ENCODE peak calls at places on chromosomes 2 and 18, in seven cellular contexts. G is kidney, K is neuronal stem cell, P is astrocyte, J is WERI-Rb-1, I is cardiac muscle cell, U is psoas muscle. W is an unnamed sample.
A peak's percentile ranks its signal among the peaks of the same experiment; 100 is the strongest.

GRCh38 chr2:60290534-60290933 is 262.9 kb downstream of the BCL11A start:
- DNase-seq in G (no peak), I (no peak), K (no peak), J (no peak), U (no peak), P (no peak), W (no peak)

GRCh38 chr2:70468898-70469297 is 84.7 kb downstream of the TGFA start:
- DNase-seq in K (no peak), G (no peak), I (no peak), U (no peak), P (no peak), J (no peak), W (no peak)

GRCh38 chr2:148052687-148053086 is 31.8 kb downstream of the MBD5 start:
- DNase-seq in I (no peak), U (no peak), K (no peak), J (no peak), P (no peak), G (no peak), W (no peak)

GRCh38 chr2:69097908-69098655 is 85.1 kb downstream of the ANTXR1 start:
- DNase-seq in P (peak; percentile 46), J (no peak), K (no peak), U (no peak), G (no peak), I (peak; percentile 35), W (no peak)

GRCh38 chr18:49851624-49852023 is 38.3 kb upstream of the ACAA2 start:
- DNase-seq in J (no peak), P (no peak), I (no peak), K (no peak), G (no peak), U (no peak), W (no peak)

GRCh38 chr2:119617455-119617854 is 61.5 kb upstream of the TMEM177 start:
- DNase-seq in K (no peak), U (no peak), P (no peak), I (no peak), J (no peak), G (no peak), W (no peak)

GRCh38 chr2:189426886-189427285 is 14.4 kb upstream of the WDR75 start:
- DNase-seq in I (no peak), G (no peak), K (no peak), J (no peak), U (no peak), P (no peak), W (no peak)

GRCh38 chr2:232315049-232315922 is 63.3 kb upstream of the ALPP start:
- DNase-seq in G (peak; percentile 81), I (peak; percentile 87), P (peak; percentile 76), K (no peak), J (no peak), U (peak; percentile 87), W (no peak)

GRCh38 chr18:35153609-35154273 is 87.1 kb upstream of the ZNF397 start:
- DNase-seq in J (no peak), G (no peak), P (no peak), I (no peak), U (no peak), K (no peak), W (no peak)

GRCh38 chr18:42182728-42183700 is 228.0 kb downstream of the PIK3C3 start:
- DNase-seq in G (no peak), I (peak; percentile 9), K (no peak), U (no peak), P (peak; percentile 80), J (no peak), W (no peak)

GRCh38 chr2:106192752-106193490 is 1.2 kb downstream of the UXS1 start:
- DNase-seq in G (peak; percentile 73), P (peak; percentile 76), K (no peak), J (peak; percentile 32), I (peak; percentile 92), U (no peak), W (no peak)

GRCh38 chr2:173972165-173972564 is 7.0 kb upstream of the SP3 start:
- DNase-seq in P (no peak), J (no peak), I (no peak), K (no peak), G (no peak), U (no peak), W (no peak)

GRCh38 chr18:63236990-63237389 is 82.6 kb downstream of the BCL2 start:
- DNase-seq in I (no peak), J (no peak), P (no peak), K (no peak), G (peak; percentile 75), U (peak; percentile 73), W (no peak)

GRCh38 chr2:227606476-227606875 is 7.8 kb downstream of the SCYGR2 start:
- DNase-seq in K (no peak), J (no peak), P (no peak), G (no peak), I (peak; percentile 65), U (no peak), W (no peak)

GRCh38 chr2:238714038-238714528 is 133.8 kb upstream of the TWIST2 start:
- DNase-seq in I (peak; percentile 29), P (no peak), K (no peak), J (no peak), G (no peak), U (no peak), W (no peak)

GRCh38 chr2:65436169-65436824 is 3.9 kb upstream of the SPRED2 start:
- DNase-seq in P (peak; percentile 90), I (peak; percentile 98), U (peak; percentile 98), G (peak; percentile 97), J (peak; percentile 82), K (peak; percentile 73), W (peak; percentile 88)

GRCh38 chr2:65436825-65437221 is 4.4 kb upstream of the SPRED2 start:
- DNase-seq in U (no peak), I (no peak), P (no peak), K (no peak), G (no peak), J (peak; percentile 28), W (peak; percentile 64)

GRCh38 chr2:65435625-65436168 is 3.3 kb upstream of the SPRED2 start:
- DNase-seq in G (peak; percentile 96), J (peak; percentile 90), U (peak; percentile 95), K (peak; percentile 84), I (peak; percentile 93), P (peak; percentile 84), W (peak; percentile 91)

GRCh38 chr2:65438137-65438899 is 5.9 kb upstream of the SPRED2 start:
- DNase-seq in P (no peak), G (no peak), I (no peak), K (peak; percentile 81), J (no peak), U (no peak), W (no peak)

GRCh38 chr2:65437392-65438135 is 5.2 kb upstream of the SPRED2 start:
- DNase-seq in P (no peak), I (no peak), U (no peak), J (no peak), K (peak; percentile 84), G (no peak), W (no peak)
- H3K36me3 ChIP-seq in P (no peaks in the 10 kb centered on the region), I (no peaks in the 10 kb centered on the region), U (no peaks in the 10 kb centered on the region), J (no peaks in the 10 kb centered on the region), K (no peaks in the 10 kb centered on the region), G (no peaks in the 10 kb centered on the region), W (no peaks in the 10 kb centered on the region)

DNA sequence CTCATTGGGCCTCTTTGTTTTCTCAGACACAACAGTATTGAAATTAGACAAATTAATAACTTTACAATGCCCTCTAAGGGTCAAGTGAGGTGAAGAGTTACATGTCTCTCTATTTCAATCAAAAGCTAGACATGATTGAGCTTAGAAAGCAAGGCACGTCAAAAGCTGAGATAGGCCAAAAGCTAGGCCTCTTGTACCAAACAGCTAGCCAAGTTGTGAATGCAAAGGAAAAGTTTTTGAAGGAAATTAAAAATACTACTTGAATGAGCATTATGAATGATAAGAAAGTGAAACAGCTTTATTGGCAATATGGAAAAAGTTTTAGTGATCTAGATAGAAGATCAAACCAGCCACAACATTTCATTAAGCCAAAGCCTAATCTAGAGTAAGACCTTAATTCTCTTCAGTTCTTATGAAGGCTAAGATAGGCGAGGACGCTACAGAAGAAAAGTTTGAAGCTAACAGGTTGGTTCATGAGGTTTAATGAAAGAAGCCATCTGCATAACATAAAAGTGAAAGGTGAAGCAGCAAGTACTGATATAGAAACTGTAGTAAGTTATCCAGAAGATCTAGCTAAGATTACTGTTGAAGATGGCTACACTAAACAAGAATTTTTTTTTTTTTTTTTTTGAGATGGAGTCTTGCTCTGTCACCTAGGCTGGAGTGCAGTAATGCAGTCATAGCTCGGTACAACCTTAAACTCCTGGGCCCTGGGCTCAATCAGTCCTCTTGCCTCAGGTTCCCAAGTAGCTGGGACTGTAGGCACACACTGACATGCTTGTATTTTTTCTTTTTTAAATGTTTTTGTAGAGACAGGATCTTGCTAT is 65.5 kb downstream of the FAM117B start:
- DNase-seq in K (no peak), P (no peak), I (no peak), G (no peak), J (no peak), U (no peak), W (no peak)
- H3K9me3 ChIP-seq in K (peaks cover 22% of the 10 kb centered on the region), P (no peaks in the 10 kb centered on the region), I (no peaks in the 10 kb centered on the region), G (no peaks in the 10 kb centered on the region), J (no peaks in the 10 kb centered on the region), U (no peaks in the 10 kb centered on the region), W (no peaks in the 10 kb centered on the region)

DNA sequence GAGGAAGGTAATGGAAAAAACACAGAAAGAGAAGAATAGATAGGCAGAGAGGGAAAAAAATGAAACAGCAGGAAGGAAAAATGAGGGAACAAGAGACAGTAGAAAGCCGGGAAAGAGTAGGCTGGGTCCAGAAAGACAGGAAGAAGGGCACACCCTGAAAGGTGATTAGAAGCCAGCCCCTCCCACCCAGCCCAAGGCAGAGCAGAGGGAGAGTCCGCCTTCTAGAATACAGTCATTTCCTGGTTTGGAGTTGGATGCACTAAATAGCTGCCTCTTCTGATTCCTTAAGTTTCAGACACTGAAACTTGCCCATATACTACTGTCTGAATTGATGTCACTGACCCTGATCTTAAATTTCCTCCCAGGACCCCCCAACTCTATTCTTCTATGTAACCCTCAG is 17.9 kb upstream of the DSG3 start:
- DNase-seq in G (no peak), P (no peak), J (no peak), I (no peak), U (no peak), K (no peak), W (no peak)
- H3K27ac ChIP-seq in G (no peak overlapping the region), P (no peak overlapping the region), J (no peak overlapping the region), I (no peak overlapping the region), U (no peak overlapping the region), K (no peak overlapping the region), W (no peak overlapping the region)

GRCh38 chr2:235845245-235845644 is 322.9 kb downstream of the GBX2 start:
- DNase-seq in J (no peak), I (no peak), G (no peak), P (no peak), K (no peak), U (no peak), W (no peak)
- H3K36me3 ChIP-seq in J (peaks cover 7% of the 10 kb centered on the region), I (no peaks in the 10 kb centered on the region), G (no peaks in the 10 kb centered on the region), P (no peaks in the 10 kb centered on the region), K (no peaks in the 10 kb centered on the region), U (no peaks in the 10 kb centered on the region), W (no peaks in the 10 kb centered on the region)

DNA sequence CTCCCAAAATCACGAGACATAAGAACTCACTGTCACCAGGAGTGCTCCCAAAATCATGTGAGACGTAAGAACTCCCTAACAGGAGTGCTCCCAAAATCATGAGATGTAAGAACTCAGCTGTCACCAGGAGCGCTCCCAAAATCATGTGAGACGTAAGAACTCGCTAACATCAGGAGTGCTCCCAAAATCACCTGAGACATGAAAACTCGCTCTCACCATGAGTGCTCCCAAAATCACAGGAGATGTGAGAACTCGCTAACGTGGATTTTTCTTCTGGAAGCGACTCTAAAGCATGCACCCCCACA is 53.1 kb downstream of the CTDP1 start:
- DNase-seq in P (peak; percentile 4), G (no peak), I (peak; percentile 3), J (no peak), U (no peak), K (no peak), W (no peak)
- H3K9me3 ChIP-seq in P (peaks cover 65% of the 10 kb centered on the region), G (peaks cover 2% of the 10 kb centered on the region), I (no peaks in the 10 kb centered on the region), J (peaks cover 13% of the 10 kb centered on the region), U (peaks cover 16% of the 10 kb centered on the region), K (peaks cover 60% of the 10 kb centered on the region), W (peaks cover 10% of the 10 kb centered on the region)